ENCODE peak calls at places on chromosomes 4 and X, in six cellular contexts. One of them, this sample, is unnamed.

GRCh38 chr4:663046-663437 is 11.0 kb downstream of the ATP5ME start:
- DNase-seq in astrocyte: no peak
- DNase-seq in ovary: peak; percentile 19
- DNase-seq in PC-9: no peak
- DNase-seq in CD8-positive, alpha-beta T cell: no peak
- DNase-seq in mammary epithelial cell: no peak
- DNase-seq in this sample: no peak

GRCh38 chrX:101386542-101386885 is 523 bp upstream of the BTK start:
- DNase-seq in mammary epithelial cell: no peak
- DNase-seq in CD8-positive, alpha-beta T cell: no peak
- DNase-seq in ovary: no peak
- DNase-seq in PC-9: no peak
- DNase-seq in astrocyte: no peak
- DNase-seq in this sample: no peak

GRCh38 chrX:119391279-119391678 is 7.9 kb upstream of the SLC25A43 start:
- DNase-seq in PC-9: no peak
- DNase-seq in astrocyte: no peak
- DNase-seq in mammary epithelial cell: peak; percentile 16
- DNase-seq in ovary: no peak
- DNase-seq in CD8-positive, alpha-beta T cell: no peak
- DNase-seq in this sample: peak; percentile 12

GRCh38 chrX:3651272-3651671 is 62.2 kb downstream of the PRKX start:
- DNase-seq in CD8-positive, alpha-beta T cell: peak; percentile 16
- DNase-seq in ovary: no peak
- DNase-seq in PC-9: no peak
- DNase-seq in mammary epithelial cell: peak; percentile 8
- DNase-seq in astrocyte: no peak
- DNase-seq in this sample: peak; percentile 43

GRCh38 chrX:155718964-155719586 is 106.3 kb upstream of the TMLHE start:
- DNase-seq in astrocyte: no peak
- DNase-seq in ovary: no peak
- DNase-seq in mammary epithelial cell: peak; percentile 9
- DNase-seq in PC-9: no peak
- DNase-seq in CD8-positive, alpha-beta T cell: no peak
- DNase-seq in this sample: no peak

GRCh38 chr4:4849106-4849505 is 10.4 kb upstream of the MSX1 start:
- DNase-seq in ovary: no peak
- DNase-seq in PC-9: no peak
- DNase-seq in CD8-positive, alpha-beta T cell: no peak
- DNase-seq in astrocyte: no peak
- DNase-seq in mammary epithelial cell: no peak
- DNase-seq in this sample: no peak

GRCh38 chr4:87734936-87735335 is 64.4 kb upstream of the IBSP start:
- DNase-seq in ovary: no peak
- DNase-seq in astrocyte: no peak
- DNase-seq in PC-9: no peak
- DNase-seq in CD8-positive, alpha-beta T cell: no peak
- DNase-seq in mammary epithelial cell: peak; percentile 44
- DNase-seq in this sample: no peak

GRCh38 chr4:108399610-108400265 is 220.6 kb upstream of the RPL34 start:
- DNase-seq in ovary: no peak
- DNase-seq in CD8-positive, alpha-beta T cell: no peak
- DNase-seq in astrocyte: no peak
- DNase-seq in mammary epithelial cell: no peak
- DNase-seq in PC-9: no peak
- DNase-seq in this sample: no peak

GRCh38 chr4:119490335-119490734 is 138.3 kb downstream of the PDE5A start:
- DNase-seq in ovary: no peak
- DNase-seq in mammary epithelial cell: no peak
- DNase-seq in PC-9: no peak
- DNase-seq in astrocyte: no peak
- DNase-seq in CD8-positive, alpha-beta T cell: no peak
- DNase-seq in this sample: peak; percentile 39

GRCh38 chr4:156896536-156896935 is 75.1 kb downstream of the PDGFC start:
- DNase-seq in CD8-positive, alpha-beta T cell: no peak
- DNase-seq in PC-9: no peak
- DNase-seq in ovary: no peak
- DNase-seq in mammary epithelial cell: no peak
- DNase-seq in astrocyte: no peak
- DNase-seq in this sample: no peak

GRCh38 chrX:104284407-104285000 is 29.8 kb upstream of the ESX1 start:
- DNase-seq in mammary epithelial cell: peak; percentile 15
- DNase-seq in PC-9: no peak
- DNase-seq in astrocyte: peak; percentile 69
- DNase-seq in ovary: no peak
- DNase-seq in CD8-positive, alpha-beta T cell: no peak
- DNase-seq in this sample: no peak

GRCh38 chrX:19225906-19226305 is 103.6 kb upstream of the ADGRG2 start:
- DNase-seq in CD8-positive, alpha-beta T cell: no peak
- DNase-seq in mammary epithelial cell: no peak
- DNase-seq in PC-9: peak; percentile 1
- DNase-seq in astrocyte: no peak
- DNase-seq in ovary: no peak
- DNase-seq in this sample: peak; percentile 88

GRCh38 chrX:146224442-146224841 is 406.8 kb downstream of the SLITRK2 start:
- DNase-seq in PC-9: no peak
- DNase-seq in mammary epithelial cell: no peak
- DNase-seq in astrocyte: no peak
- DNase-seq in ovary: no peak
- DNase-seq in CD8-positive, alpha-beta T cell: no peak
- DNase-seq in this sample: no peak

GRCh38 chr4:16513876-16514275 is 287.6 kb upstream of the TAPT1 start:
- DNase-seq in PC-9: no peak
- DNase-seq in mammary epithelial cell: no peak
- DNase-seq in astrocyte: peak; percentile 20
- DNase-seq in ovary: no peak
- DNase-seq in CD8-positive, alpha-beta T cell: no peak
- DNase-seq in this sample: no peak

GRCh38 chr4:86778169-86778568 is 71.0 kb downstream of the SLC10A6 start:
- DNase-seq in PC-9: no peak
- DNase-seq in mammary epithelial cell: no peak
- DNase-seq in astrocyte: no peak
- DNase-seq in CD8-positive, alpha-beta T cell: no peak
- DNase-seq in ovary: no peak
- DNase-seq in this sample: peak; percentile 50

GRCh38 chr4:65669008-65669971 is 999 bp downstream of the EPHA5 start:
- DNase-seq in PC-9: no peak
- DNase-seq in CD8-positive, alpha-beta T cell: no peak
- DNase-seq in mammary epithelial cell: no peak
- DNase-seq in ovary: peak; percentile 25
- DNase-seq in astrocyte: peak; percentile 61
- DNase-seq in this sample: no peak

GRCh38 chr4:75644095-75644494 is 13.8 kb upstream of the CDKL2 start:
- DNase-seq in CD8-positive, alpha-beta T cell: no peak
- DNase-seq in mammary epithelial cell: no peak
- DNase-seq in astrocyte: no peak
- DNase-seq in ovary: no peak
- DNase-seq in PC-9: no peak
- DNase-seq in this sample: no peak

GRCh38 chr4:161604516-161605300 is 559.1 kb downstream of the FSTL5 start:
- DNase-seq in ovary: no peak
- DNase-seq in mammary epithelial cell: no peak
- DNase-seq in astrocyte: no peak
- DNase-seq in PC-9: no peak
- DNase-seq in CD8-positive, alpha-beta T cell: no peak
- DNase-seq in this sample: no peak

GRCh38 chr4:141458501-141458900 is 177.9 kb upstream of the IL15 start:
- DNase-seq in astrocyte: no peak
- DNase-seq in CD8-positive, alpha-beta T cell: no peak
- DNase-seq in ovary: no peak
- DNase-seq in PC-9: peak; percentile 11
- DNase-seq in mammary epithelial cell: peak; percentile 88
- DNase-seq in this sample: no peak

GRCh38 chr4:141570290-141570689 is 66.1 kb upstream of the IL15 start:
- DNase-seq in mammary epithelial cell: no peak
- DNase-seq in astrocyte: no peak
- DNase-seq in CD8-positive, alpha-beta T cell: no peak
- DNase-seq in ovary: no peak
- DNase-seq in PC-9: no peak
- DNase-seq in this sample: no peak

GRCh38 chrX:71618303-71618721 is at the start of gene CXCR3:
- DNase-seq in astrocyte: peak; percentile 40
- DNase-seq in mammary epithelial cell: no peak
- DNase-seq in PC-9: no peak
- DNase-seq in CD8-positive, alpha-beta T cell: peak; percentile 60
- DNase-seq in ovary: no peak
- DNase-seq in this sample: no peak

GRCh38 chrX:47217121-47217851 is 1.2 kb upstream of the CDK16 start:
- DNase-seq in PC-9: peak; percentile 35
- DNase-seq in mammary epithelial cell: peak; percentile 86
- DNase-seq in ovary: peak; percentile 51
- DNase-seq in astrocyte: peak; percentile 59
- DNase-seq in CD8-positive, alpha-beta T cell: no peak
- DNase-seq in this sample: peak; percentile 37

GRCh38 chrX:20623448-20623847 is 356.7 kb upstream of the RPS6KA3 start:
- DNase-seq in CD8-positive, alpha-beta T cell: no peak
- DNase-seq in ovary: no peak
- DNase-seq in mammary epithelial cell: peak; percentile 57
- DNase-seq in PC-9: no peak
- DNase-seq in astrocyte: peak; percentile 40
- DNase-seq in this sample: no peak

GRCh38 chr4:145216532-145216931 is 36.1 kb upstream of the OTUD4 start:
- DNase-seq in astrocyte: no peak
- DNase-seq in ovary: no peak
- DNase-seq in mammary epithelial cell: peak; percentile 23
- DNase-seq in PC-9: no peak
- DNase-seq in CD8-positive, alpha-beta T cell: no peak
- DNase-seq in this sample: peak; percentile 37

GRCh38 chrX:38313190-38313589 is 14.1 kb downstream of the RPGR start:
- DNase-seq in CD8-positive, alpha-beta T cell: no peak
- DNase-seq in ovary: no peak
- DNase-seq in mammary epithelial cell: peak; percentile 11
- DNase-seq in astrocyte: peak; percentile 10
- DNase-seq in PC-9: no peak
- DNase-seq in this sample: no peak

GRCh38 chr4:156950090-156950489 is 21.5 kb downstream of the PDGFC start:
- DNase-seq in CD8-positive, alpha-beta T cell: no peak
- DNase-seq in PC-9: no peak
- DNase-seq in astrocyte: no peak
- DNase-seq in mammary epithelial cell: no peak
- DNase-seq in ovary: no peak
- DNase-seq in this sample: no peak

GRCh38 chrX:43627669-43628068 is 28.4 kb upstream of the MAOA start:
- DNase-seq in mammary epithelial cell: no peak
- DNase-seq in ovary: no peak
- DNase-seq in CD8-positive, alpha-beta T cell: no peak
- DNase-seq in PC-9: no peak
- DNase-seq in astrocyte: no peak
- DNase-seq in this sample: no peak

GRCh38 chrX:46648660-46649059 is 75.1 kb downstream of the CHST7 start:
- DNase-seq in ovary: no peak
- DNase-seq in mammary epithelial cell: no peak
- DNase-seq in CD8-positive, alpha-beta T cell: no peak
- DNase-seq in PC-9: no peak
- DNase-seq in astrocyte: no peak
- DNase-seq in this sample: no peak

GRCh38 chrX:48474127-48474526 is 1.9 kb upstream of the FTSJ1 start:
- DNase-seq in PC-9: no peak
- DNase-seq in astrocyte: no peak
- DNase-seq in ovary: no peak
- DNase-seq in CD8-positive, alpha-beta T cell: no peak
- DNase-seq in mammary epithelial cell: no peak
- DNase-seq in this sample: peak; percentile 65

GRCh38 chrX:48476919-48477318 is 920 bp downstream of the FTSJ1 start:
- DNase-seq in astrocyte: no peak
- DNase-seq in ovary: no peak
- DNase-seq in CD8-positive, alpha-beta T cell: no peak
- DNase-seq in PC-9: no peak
- DNase-seq in mammary epithelial cell: no peak
- DNase-seq in this sample: no peak

GRCh38 chrX:48474581-48474980 is 1.4 kb upstream of the FTSJ1 start:
- DNase-seq in ovary: no peak
- DNase-seq in mammary epithelial cell: no peak
- DNase-seq in PC-9: no peak
- DNase-seq in CD8-positive, alpha-beta T cell: no peak
- DNase-seq in astrocyte: no peak
- DNase-seq in this sample: no peak

GRCh38 chrX:48475774-48476577 is at the start of gene FTSJ1:
- DNase-seq in ovary: peak; percentile 87
- DNase-seq in PC-9: peak; percentile 57
- DNase-seq in astrocyte: peak; percentile 90
- DNase-seq in mammary epithelial cell: peak; percentile 87
- DNase-seq in CD8-positive, alpha-beta T cell: peak; percentile 81
- DNase-seq in this sample: peak; percentile 95

GRCh38 chrX:48475295-48475694 is 704 bp upstream of the FTSJ1 start:
- DNase-seq in CD8-positive, alpha-beta T cell: no peak
- DNase-seq in PC-9: no peak
- DNase-seq in mammary epithelial cell: no peak
- DNase-seq in ovary: no peak
- DNase-seq in astrocyte: no peak
- DNase-seq in this sample: no peak
- H3K4me1 ChIP-seq in CD8-positive, alpha-beta T cell: peaks cover 14% of the 10 kb centered on the region
- H3K4me1 ChIP-seq in PC-9: no peaks in the 10 kb centered on the region
- H3K4me1 ChIP-seq in mammary epithelial cell: peaks cover 6% of the 10 kb centered on the region
- H3K4me1 ChIP-seq in ovary: no peaks in the 10 kb centered on the region
- H3K4me1 ChIP-seq in astrocyte: peaks cover 10% of the 10 kb centered on the region
- H3K4me1 ChIP-seq in this sample: peaks cover 9% of the 10 kb centered on the region

DNA sequence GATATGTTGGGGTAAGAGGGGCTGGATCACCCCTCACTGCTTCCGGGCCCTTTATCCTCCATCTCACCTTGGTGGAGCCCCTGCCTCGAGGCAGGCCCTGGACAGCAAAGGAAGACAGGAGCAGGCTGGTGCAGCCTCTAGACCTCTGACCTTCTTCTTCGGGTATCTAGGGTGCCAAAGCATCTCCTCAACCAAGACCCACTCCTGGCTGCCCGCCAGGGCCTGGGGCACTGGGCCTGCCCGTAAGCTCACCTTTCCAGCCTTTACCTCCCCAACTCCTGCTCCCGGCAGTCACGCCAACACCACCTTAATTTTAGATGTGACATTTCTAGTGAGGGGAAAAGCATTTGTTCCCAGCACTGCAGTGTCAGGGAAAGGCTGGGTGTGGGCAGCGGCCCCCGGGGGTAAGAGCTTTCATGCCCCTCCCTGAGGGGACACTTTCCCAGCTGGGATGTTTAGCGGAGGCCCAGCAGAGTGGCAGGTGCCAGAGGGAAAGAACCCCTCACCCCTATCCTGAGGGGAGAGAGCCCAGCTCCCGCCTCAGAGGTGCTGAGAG is 6.7 kb downstream of the MAN2B2 start:
- DNase-seq in astrocyte: no peak
- DNase-seq in CD8-positive, alpha-beta T cell: no peak
- DNase-seq in ovary: no peak
- DNase-seq in mammary epithelial cell: no peak
- DNase-seq in PC-9: no peak
- DNase-seq in this sample: no peak
- H3K36me3 ChIP-seq in astrocyte: peaks cover 11% of the 10 kb centered on the region
- H3K36me3 ChIP-seq in CD8-positive, alpha-beta T cell: peaks cover 51% of the 10 kb centered on the region
- H3K36me3 ChIP-seq in ovary: no peaks in the 10 kb centered on the region
- H3K36me3 ChIP-seq in mammary epithelial cell: no peaks in the 10 kb centered on the region
- H3K36me3 ChIP-seq in PC-9: no peaks in the 10 kb centered on the region
- H3K36me3 ChIP-seq in this sample: peaks cover 7% of the 10 kb centered on the region

GRCh38 chr4:173506780-173507211 is 23.2 kb downstream of the HAND2 start:
- DNase-seq in CD8-positive, alpha-beta T cell: no peak
- DNase-seq in ovary: no peak
- DNase-seq in astrocyte: no peak
- DNase-seq in mammary epithelial cell: no peak
- DNase-seq in PC-9: no peak
- DNase-seq in this sample: no peak
- H3K4me3 ChIP-seq in CD8-positive, alpha-beta T cell: peak overlapping the region; percentile 40
- H3K4me3 ChIP-seq in ovary: no peak overlapping the region
- H3K4me3 ChIP-seq in astrocyte: peak overlapping the region; percentile 35
- H3K4me3 ChIP-seq in mammary epithelial cell: no peak overlapping the region
- H3K4me3 ChIP-seq in PC-9: no peak overlapping the region
- H3K4me3 ChIP-seq in this sample: no peak overlapping the region

GRCh38 chr4:77075869-77076801 is at the start of gene CCNI:
- DNase-seq in CD8-positive, alpha-beta T cell: peak; percentile 91
- DNase-seq in mammary epithelial cell: peak; percentile 96
- DNase-seq in PC-9: peak; percentile 87
- DNase-seq in ovary: peak; percentile 98
- DNase-seq in astrocyte: peak; percentile 97
- DNase-seq in this sample: peak; percentile 91
- H3K4me1 ChIP-seq in CD8-positive, alpha-beta T cell: peaks cover 42% of the 10 kb centered on the region
- H3K4me1 ChIP-seq in mammary epithelial cell: peaks cover 14% of the 10 kb centered on the region
- H3K4me1 ChIP-seq in PC-9: no peaks in the 10 kb centered on the region
- H3K4me1 ChIP-seq in ovary: peaks cover 3% of the 10 kb centered on the region
- H3K4me1 ChIP-seq in astrocyte: peaks cover 18% of the 10 kb centered on the region
- H3K4me1 ChIP-seq in this sample: peaks cover 11% of the 10 kb centered on the region